ENCODE peak calls at places on chromosomes 7 and 10, in four cellular contexts. W is psoas muscle, H is heart left ventricle, D is HL-60. A is an unnamed sample.

GRCh38 chr10:65793738-65794425 is 1132.0 kb upstream of the LRRTM3 start:
- DNase-seq in D (no peak), W (no peak), H (no peak), A (no peak)

GRCh38 chr7:18866359-18867036 is 250.9 kb downstream of the TWIST1 start:
- DNase-seq in W (peak), H (peak), D (no peak), A (no peak)

GRCh38 chr7:54729096-54729495 is 29.9 kb downstream of the SEC61G start:
- DNase-seq in W (no peak), D (no peak), H (no peak), A (no peak)

GRCh38 chr7:155997431-155998327 is 185.4 kb upstream of the SHH start:
- DNase-seq in W (no peak), D (no peak), H (no peak), A (no peak)

GRCh38 chr7:98284335-98285036 is 3.0 kb downstream of the BRI3 start:
- DNase-seq in D (peak), W (peak), H (peak), A (peak)

GRCh38 chr10:49161411-49161997 is 26.7 kb downstream of the TMEM273 start:
- DNase-seq in D (peak), H (no peak), W (no peak), A (no peak)

GRCh38 chr7:140033036-140033435 is 29.7 kb downstream of the PARP12 start:
- DNase-seq in H (no peak), D (no peak), W (no peak), A (no peak)

GRCh38 chr7:128409435-128410091 is at the start of gene IMPDH1:
- DNase-seq in W (peak), D (peak), H (peak), A (peak)

GRCh38 chr7:29370531-29371314 is 176.1 kb downstream of the CHN2 start:
- DNase-seq in H (peak), W (no peak), D (no peak), A (no peak)

GRCh38 chr10:59881640-59882039 is 24.7 kb downstream of the CCDC6 start:
- DNase-seq in W (no peak), H (no peak), D (no peak), A (no peak)

GRCh38 chr10:49300140-49300974 is 1.4 kb downstream of the C10orf71 start:
- DNase-seq in D (no peak), H (peak), W (peak), A (no peak)

GRCh38 chr10:32271617-32272016 is 75.3 kb downstream of the EPC1 start:
- DNase-seq in D (no peak), W (no peak), H (no peak), A (no peak)

GRCh38 chr7:40945788-40946187 is 757.1 kb downstream of the INHBA start:
- DNase-seq in D (no peak), H (no peak), W (no peak), A (no peak)

GRCh38 chr10:89518876-89519842 is 16.2 kb downstream of the SLC16A12 start:
- DNase-seq in H (peak), D (no peak), W (peak), A (no peak)

GRCh38 chr7:44267719-44268413 is 57.5 kb downstream of the CAMK2B start:
- DNase-seq in W (no peak), D (no peak), H (no peak), A (no peak)

GRCh38 chr7:77455334-77455733 is 39.2 kb upstream of the GSAP start:
- DNase-seq in W (peak), D (no peak), H (peak), A (no peak)

GRCh38 chr7:71419546-71420337 is 287.8 kb downstream of the GALNT17 start:
- DNase-seq in D (no peak), W (no peak), H (no peak), A (no peak)

GRCh38 chr10:22641743-22642142 is 72.6 kb downstream of the PIP4K2A start:
- DNase-seq in H (no peak), D (no peak), W (no peak), A (no peak)

GRCh38 chr7:25002826-25003225 is 22.8 kb upstream of the OSBPL3 start:
- DNase-seq in W (no peak), D (no peak), H (no peak), A (no peak)

GRCh38 chr7:134108803-134109202 is 18.3 kb upstream of the LRGUK start:
- DNase-seq in H (no peak), D (no peak), W (no peak), A (no peak)

GRCh38 chr10:36450385-36450784 is 675.0 kb upstream of the ANKRD30A start:
- DNase-seq in D (no peak), H (peak), W (no peak), A (no peak)

GRCh38 chr7:153017197-153017596 is 257.6 kb downstream of the ACTR3B start:
- DNase-seq in H (no peak), D (no peak), W (no peak), A (no peak)

GRCh38 chr10:60480865-60481563 is 91.3 kb upstream of the ANK3 start:
- DNase-seq in W (no peak), D (no peak), H (peak), A (no peak)

GRCh38 chr7:8290645-8291308 is 28.8 kb upstream of the ICA1 start:
- DNase-seq in W (no peak), H (no peak), D (no peak), A (no peak)

GRCh38 chr7:86790383-86790782 is 146.7 kb downstream of the GRM3 start:
- DNase-seq in W (no peak), D (no peak), H (no peak), A (no peak)

GRCh38 chr7:121832347-121832746 is 40.6 kb upstream of the PTPRZ1 start:
- DNase-seq in W (no peak), H (no peak), D (no peak), A (no peak)

GRCh38 chr10:127345231-127345965 is 149.0 kb upstream of the INSYN2A start:
- DNase-seq in D (no peak), H (no peak), W (no peak), A (no peak)

GRCh38 chr7:1054438-1055083 is 10.2 kb downstream of the GPR146 start:
- DNase-seq in D (no peak), W (peak), H (peak), A (no peak)

GRCh38 chr10:28883741-28884443 is 206.6 kb downstream of the BAMBI start:
- DNase-seq in H (no peak), W (no peak), D (no peak), A (no peak)

GRCh38 chr10:103882285-103883007 is 27.1 kb upstream of the SH3PXD2A start:
- DNase-seq in H (no peak), D (no peak), W (no peak), A (no peak)

GRCh38 chr10:103889121-103889720 is 28.8 kb downstream of the STN1 start:
- DNase-seq in D (no peak), H (no peak), W (no peak), A (no peak)

GRCh38 chr10:103884681-103885139 is 29.3 kb upstream of the SH3PXD2A start:
- DNase-seq in W (no peak), D (peak), H (no peak), A (no peak)

GRCh38 chr10:103888113-103888841 is 29.7 kb downstream of the STN1 start:
- DNase-seq in W (peak), D (peak), H (peak), A (peak)

DNA sequence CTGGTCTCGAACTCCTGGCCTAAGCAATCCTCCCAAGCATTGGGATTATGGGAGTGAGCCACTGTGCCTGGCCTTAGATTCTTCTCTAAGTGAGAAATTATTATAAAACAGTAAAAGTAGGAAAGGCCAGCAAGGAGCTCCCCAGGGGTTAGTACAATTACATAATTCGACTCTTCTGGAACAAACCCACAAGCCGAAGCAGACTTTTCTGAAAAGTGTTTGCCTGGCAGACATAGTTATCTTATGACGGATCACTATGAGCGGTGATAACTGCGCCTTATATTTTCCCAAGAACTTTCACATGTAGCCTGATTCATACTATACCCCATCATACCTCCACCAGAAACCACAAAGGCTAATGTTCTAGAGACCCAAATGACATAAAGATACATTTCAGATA is 30.2 kb upstream of the SH3PXD2A start:
- DNase-seq in W (no peak), H (no peak), D (no peak), A (no peak)
- H3K27ac ChIP-seq in W (no peak), H (peak), D (no peak), A (no peak)

GRCh38 chr7:100612730-100613446 is 548 bp downstream of the MOSPD3 start:
- DNase-seq in W (no peak), H (no peak), D (no peak), A (no peak)

GRCh38 chr7:100614308-100614861 is 2.0 kb downstream of the MOSPD3 start:
- DNase-seq in W (no peak), D (no peak), H (no peak), A (no peak)

GRCh38 chr7:100613447-100614185 is 1.3 kb downstream of the MOSPD3 start:
- DNase-seq in W (no peak), H (no peak), D (peak), A (no peak)

GRCh38 chr7:100607111-100607510 is 4.9 kb downstream of the PCOLCE start:
- DNase-seq in H (no peak), D (no peak), W (no peak), A (no peak)

GRCh38 chr7:100611983-100612729 is at the start of gene MOSPD3:
- DNase-seq in W (peak), D (peak), H (peak), A (peak)
- H3K4me3 ChIP-seq in W (peak), D (peak), H (peak), A (peak)

GRCh38 chr7:157722137-157723060 is 385.6 kb downstream of the DNAJB6 start:
- DNase-seq in W (no peak), D (no peak), H (no peak), A (no peak)
- TF ChIP-seq CTCF in W (no peak), D (no peak), H (no peak), A (no peak)

GRCh38 chr10:97770265-97770664 is 1.5 kb downstream of the SFRP5 start:
- DNase-seq in W (no peak), H (no peak), D (peak), A (no peak)
- H3K27ac ChIP-seq in W (no peak), H (no peak), D (no peak), A (no peak)

GRCh38 chr10:34814228-34815173 is 595 bp downstream of the PARD3 start:
- DNase-seq in H (peak), W (peak), D (no peak), A (peak)
- H3K4me3 ChIP-seq in H (peak), W (peak), D (peak), A (peak)

DNA sequence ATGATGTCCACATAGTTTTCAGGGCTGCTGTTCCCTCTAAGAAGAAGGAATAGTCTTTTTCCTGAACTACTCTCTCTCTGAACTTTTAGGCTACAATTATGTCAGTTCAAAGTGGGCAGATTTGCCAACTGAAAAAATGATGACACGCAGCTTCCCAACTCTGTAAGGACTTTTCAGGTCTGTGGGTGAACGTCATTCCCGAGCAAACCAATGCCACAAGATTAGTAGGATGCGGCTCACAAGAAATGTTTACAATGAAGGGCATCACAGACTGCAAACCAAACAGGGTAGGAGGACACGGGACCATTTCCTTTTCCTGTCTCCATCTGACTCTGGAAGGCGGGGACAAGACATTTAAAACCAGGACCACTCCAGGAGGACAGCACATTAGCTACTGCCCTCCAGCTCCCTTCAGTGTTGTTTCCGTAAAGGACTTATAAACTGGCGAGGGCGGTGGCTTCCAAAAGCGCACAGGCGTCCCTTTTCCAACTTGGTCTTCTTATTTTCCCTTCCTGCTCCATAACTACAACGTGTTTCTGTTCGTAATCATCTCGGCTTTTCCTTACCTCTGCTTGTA is 539 bp upstream of the MKLN1 start:
- DNase-seq in W (no peak), D (peak), H (peak), A (no peak)
- TF ChIP-seq CTCF in W (no peak), D (no peak), H (no peak), A (no peak)

GRCh38 chr10:103780242-103781149 is 74.9 kb downstream of the SH3PXD2A start:
- DNase-seq in H (no peak), D (no peak), W (peak), A (peak)

GRCh38 chr10:103778358-103779139 is 76.8 kb downstream of the SH3PXD2A start:
- DNase-seq in H (no peak), D (no peak), W (peak), A (no peak)

GRCh38 chr10:103781329-103782061 is 73.9 kb downstream of the SH3PXD2A start:
- DNase-seq in W (peak), H (no peak), D (peak), A (no peak)

GRCh38 chr10:103775786-103776185 is 79.6 kb downstream of the SH3PXD2A start:
- DNase-seq in D (no peak), W (peak), H (no peak), A (no peak)

DNA sequence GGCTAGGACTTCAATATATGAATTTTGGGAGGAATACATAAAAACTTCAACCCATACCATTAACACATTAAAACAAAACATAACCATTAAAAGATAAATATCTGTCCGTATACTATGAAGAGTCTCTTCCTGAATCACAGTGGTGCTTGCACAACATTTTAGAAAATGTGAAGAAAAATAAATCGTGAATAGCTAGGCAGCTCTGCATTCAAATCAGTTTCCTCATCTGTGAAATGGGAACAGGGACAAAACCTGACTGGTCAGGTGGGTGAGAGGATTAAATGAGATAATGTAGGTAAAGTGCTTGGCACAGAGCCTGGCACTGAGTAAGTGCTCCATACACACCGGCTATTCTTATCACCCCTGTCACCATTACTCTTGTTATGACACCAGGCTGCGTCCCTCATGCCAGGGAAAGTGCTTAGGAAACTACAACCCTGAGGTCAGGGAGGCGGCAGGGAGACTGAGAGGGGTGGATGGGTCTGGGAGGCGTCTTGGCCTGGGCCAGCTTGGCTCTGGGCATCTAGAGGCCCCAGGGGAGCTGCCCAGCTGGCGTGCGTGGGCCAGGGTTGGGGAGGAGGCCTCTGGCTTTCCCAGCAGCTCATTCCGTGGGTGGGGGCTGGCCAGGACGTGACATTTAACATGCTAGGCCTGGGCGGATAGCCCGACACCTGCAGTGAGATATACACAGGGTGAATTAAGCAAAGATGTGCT is 78.3 kb downstream of the SH3PXD2A start:
- DNase-seq in H (peak), D (no peak), W (peak), A (no peak)
- H3K27ac ChIP-seq in H (no peak), D (no peak), W (peak), A (no peak)

DNA sequence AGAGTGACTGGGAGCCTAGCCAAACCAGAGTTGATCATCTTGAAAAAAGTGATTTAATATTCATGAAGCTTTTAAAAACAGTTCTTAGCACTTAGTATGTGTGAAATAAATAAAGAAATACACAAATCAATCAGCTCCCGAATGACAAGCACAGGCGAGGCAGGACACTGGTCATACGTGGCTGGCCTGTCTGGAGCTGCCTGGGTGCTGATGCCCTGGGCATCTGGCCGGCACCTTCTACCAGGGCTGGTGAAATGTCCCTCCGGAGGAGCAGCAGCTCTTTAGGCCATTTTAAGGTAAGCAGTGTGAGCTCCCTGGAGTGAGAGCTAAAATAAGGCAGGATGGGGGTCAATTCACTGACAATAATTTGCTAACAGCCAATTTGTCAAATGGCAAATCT is 23.7 kb downstream of the IL15RA start:
- DNase-seq in D (no peak), W (no peak), H (no peak), A (no peak)
- H3K4me3 ChIP-seq in D (no peak), W (no peak), H (no peak), A (no peak)

DNA sequence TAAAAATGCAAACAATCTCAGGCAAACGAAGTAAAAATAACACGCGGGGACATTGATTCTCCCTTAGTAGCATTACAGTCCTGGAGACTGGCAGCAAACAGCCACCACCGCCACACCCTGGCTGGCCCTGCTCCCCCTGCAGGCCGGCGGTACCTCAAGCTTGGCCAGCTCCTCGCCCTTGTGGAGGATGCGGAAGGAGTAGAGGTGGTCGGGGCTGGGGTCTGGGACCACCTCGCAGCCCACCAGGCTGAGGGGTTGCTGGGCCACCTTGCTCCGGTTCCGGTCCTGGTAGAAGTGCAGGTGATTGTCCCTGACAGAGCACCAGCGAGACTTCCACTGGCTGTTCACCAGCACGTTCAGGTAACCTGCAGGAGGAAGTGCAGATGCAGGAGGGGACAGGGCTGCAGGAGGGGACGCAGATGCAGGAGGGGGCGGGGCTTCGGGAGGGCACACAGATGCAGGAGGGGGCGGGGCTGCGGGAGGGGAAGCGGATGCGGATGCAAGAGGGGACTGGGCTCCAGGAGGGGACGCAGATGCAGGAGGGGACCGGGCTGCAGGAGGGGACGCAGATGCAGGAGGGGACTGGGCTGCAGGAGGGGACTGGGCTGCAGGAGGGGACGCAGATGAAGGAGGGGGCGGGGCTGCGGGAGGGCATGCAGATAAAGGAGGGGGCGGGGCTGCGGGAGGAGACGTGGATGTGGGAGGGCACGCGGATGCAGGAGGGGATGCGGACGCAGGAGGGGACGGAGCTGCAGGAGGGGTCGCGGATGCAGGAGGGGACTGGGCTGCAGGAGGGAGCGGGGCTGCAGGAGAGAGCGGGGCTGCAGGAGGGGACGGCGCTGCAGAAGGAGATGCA is 65.7 kb downstream of the VWA2 start:
- DNase-seq in W (no peak), D (peak), H (peak), A (no peak)
- TF ChIP-seq CTCF in W (peak), D (no peak), H (peak), A (peak)

DNA sequence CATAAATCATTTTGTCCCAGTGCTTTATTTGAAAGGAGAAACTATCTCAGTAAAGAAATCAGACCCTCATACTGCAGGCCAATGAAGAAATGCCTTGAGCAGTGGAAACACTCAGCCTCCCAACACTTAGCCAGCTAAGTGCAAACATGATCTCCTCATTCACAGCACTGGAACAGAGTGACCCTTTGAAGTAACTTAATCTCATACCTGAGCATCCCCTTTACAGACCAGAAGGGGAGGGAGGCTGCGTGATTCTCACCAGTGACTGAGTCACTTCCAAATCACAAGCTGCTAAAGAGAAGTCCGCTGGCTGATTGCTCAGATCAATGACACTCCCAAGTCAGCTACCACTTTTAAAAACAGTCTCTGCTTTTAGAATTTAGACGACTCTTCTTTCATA is 4.5 kb downstream of the CHST15 start:
- DNase-seq in H (no peak), W (no peak), D (no peak), A (no peak)
- H3K27ac ChIP-seq in H (no peak), W (peak), D (no peak), A (no peak)

A was measured in right lobe of liver.